ENCODE peak calls at places on chromosomes 11 and 22, in five cellular contexts. One of them, this sample, is unnamed.

GRCh38 chr11:67056640-67057409 is at the start of gene RHOD:
- DNase-seq in cardiac muscle cell: peak
- DNase-seq in AG04450: no peak
- DNase-seq in progenitor cell of endocrine pancreas: peak
- DNase-seq in glutamatergic neuron: peak
- DNase-seq in this sample: peak

GRCh38 chr11:67045314-67045713 is 11.3 kb upstream of the RHOD start:
- DNase-seq in AG04450: peak
- DNase-seq in glutamatergic neuron: no peak
- DNase-seq in progenitor cell of endocrine pancreas: no peak
- DNase-seq in cardiac muscle cell: no peak
- DNase-seq in this sample: no peak

GRCh38 chr11:122697636-122698167 is 42.2 kb downstream of the UBASH3B start:
- DNase-seq in progenitor cell of endocrine pancreas: no peak
- DNase-seq in glutamatergic neuron: no peak
- DNase-seq in cardiac muscle cell: no peak
- DNase-seq in AG04450: no peak
- DNase-seq in this sample: no peak

GRCh38 chr11:12269446-12270214 is 107.7 kb upstream of the PARVA start:
- DNase-seq in progenitor cell of endocrine pancreas: no peak
- DNase-seq in glutamatergic neuron: no peak
- DNase-seq in cardiac muscle cell: no peak
- DNase-seq in AG04450: no peak
- DNase-seq in this sample: no peak

GRCh38 chr11:73366265-73366610 is 10.0 kb upstream of the RELT start:
- DNase-seq in AG04450: no peak
- DNase-seq in cardiac muscle cell: no peak
- DNase-seq in progenitor cell of endocrine pancreas: no peak
- DNase-seq in glutamatergic neuron: no peak
- DNase-seq in this sample: no peak

GRCh38 chr11:86369668-86370067 is 5.0 kb upstream of the CCDC81 start:
- DNase-seq in cardiac muscle cell: no peak
- DNase-seq in glutamatergic neuron: no peak
- DNase-seq in progenitor cell of endocrine pancreas: no peak
- DNase-seq in AG04450: no peak
- DNase-seq in this sample: no peak

GRCh38 chr22:36746571-36746970 is 29.3 kb downstream of the IFT27 start:
- DNase-seq in AG04450: no peak
- DNase-seq in glutamatergic neuron: no peak
- DNase-seq in cardiac muscle cell: no peak
- DNase-seq in progenitor cell of endocrine pancreas: no peak
- DNase-seq in this sample: no peak

GRCh38 chr11:121249039-121249663 is 43.4 kb upstream of the SC5D start:
- DNase-seq in glutamatergic neuron: no peak
- DNase-seq in AG04450: no peak
- DNase-seq in progenitor cell of endocrine pancreas: no peak
- DNase-seq in cardiac muscle cell: peak
- DNase-seq in this sample: no peak

GRCh38 chr11:99519095-99519494 is 498.3 kb downstream of the CNTN5 start:
- DNase-seq in AG04450: no peak
- DNase-seq in cardiac muscle cell: no peak
- DNase-seq in progenitor cell of endocrine pancreas: no peak
- DNase-seq in glutamatergic neuron: no peak
- DNase-seq in this sample: no peak

GRCh38 chr11:46345881-46346484 is 1.3 kb upstream of the DGKZ start:
- DNase-seq in progenitor cell of endocrine pancreas: no peak
- DNase-seq in AG04450: no peak
- DNase-seq in cardiac muscle cell: no peak
- DNase-seq in glutamatergic neuron: no peak
- DNase-seq in this sample: no peak

GRCh38 chr11:65645710-65646109 is 7.8 kb downstream of the SIPA1 start:
- DNase-seq in AG04450: no peak
- DNase-seq in glutamatergic neuron: no peak
- DNase-seq in cardiac muscle cell: no peak
- DNase-seq in progenitor cell of endocrine pancreas: no peak
- DNase-seq in this sample: no peak

GRCh38 chr11:35146074-35146521 is 7.1 kb downstream of the CD44 start:
- DNase-seq in AG04450: no peak
- DNase-seq in progenitor cell of endocrine pancreas: no peak
- DNase-seq in glutamatergic neuron: no peak
- DNase-seq in cardiac muscle cell: no peak
- DNase-seq in this sample: no peak

GRCh38 chr11:6646631-6647281 is 8.9 kb downstream of the DCHS1 start:
- DNase-seq in AG04450: no peak
- DNase-seq in cardiac muscle cell: no peak
- DNase-seq in progenitor cell of endocrine pancreas: no peak
- DNase-seq in glutamatergic neuron: no peak
- DNase-seq in this sample: peak

GRCh38 chr22:46499798-46500174 is 37.6 kb downstream of the CELSR1 start:
- DNase-seq in progenitor cell of endocrine pancreas: no peak
- DNase-seq in cardiac muscle cell: no peak
- DNase-seq in glutamatergic neuron: no peak
- DNase-seq in AG04450: no peak
- DNase-seq in this sample: no peak

GRCh38 chr11:95148938-95149337 is 59.3 kb downstream of the ENDOD1 start:
- DNase-seq in AG04450: no peak
- DNase-seq in cardiac muscle cell: no peak
- DNase-seq in progenitor cell of endocrine pancreas: no peak
- DNase-seq in glutamatergic neuron: no peak
- DNase-seq in this sample: no peak

GRCh38 chr11:69138265-69138664 is 17.5 kb upstream of the SMIM38 start:
- DNase-seq in AG04450: no peak
- DNase-seq in progenitor cell of endocrine pancreas: no peak
- DNase-seq in cardiac muscle cell: no peak
- DNase-seq in glutamatergic neuron: no peak
- DNase-seq in this sample: no peak

GRCh38 chr11:113563766-113564165 is 88.6 kb upstream of the DRD2 start:
- DNase-seq in AG04450: no peak
- DNase-seq in cardiac muscle cell: no peak
- DNase-seq in glutamatergic neuron: no peak
- DNase-seq in progenitor cell of endocrine pancreas: no peak
- DNase-seq in this sample: no peak

GRCh38 chr11:69364901-69365300 is 70.9 kb downstream of the MYEOV start:
- DNase-seq in glutamatergic neuron: no peak
- DNase-seq in cardiac muscle cell: no peak
- DNase-seq in AG04450: no peak
- DNase-seq in progenitor cell of endocrine pancreas: no peak
- DNase-seq in this sample: no peak

GRCh38 chr11:96306933-96307747 is 35.9 kb downstream of the MAML2 start:
- DNase-seq in AG04450: peak
- DNase-seq in glutamatergic neuron: no peak
- DNase-seq in cardiac muscle cell: peak
- DNase-seq in progenitor cell of endocrine pancreas: no peak
- DNase-seq in this sample: no peak

GRCh38 chr11:78828582-78829520 is 254.2 kb upstream of the NARS2 start:
- DNase-seq in cardiac muscle cell: no peak
- DNase-seq in glutamatergic neuron: no peak
- DNase-seq in AG04450: no peak
- DNase-seq in progenitor cell of endocrine pancreas: no peak
- DNase-seq in this sample: no peak

GRCh38 chr11:124475265-124475664 is 29.8 kb upstream of the OR8B8 start:
- DNase-seq in AG04450: no peak
- DNase-seq in cardiac muscle cell: no peak
- DNase-seq in glutamatergic neuron: no peak
- DNase-seq in progenitor cell of endocrine pancreas: no peak
- DNase-seq in this sample: no peak

GRCh38 chr11:33292306-33292705 is 35.1 kb downstream of the HIPK3 start:
- DNase-seq in AG04450: no peak
- DNase-seq in glutamatergic neuron: no peak
- DNase-seq in progenitor cell of endocrine pancreas: no peak
- DNase-seq in cardiac muscle cell: peak
- DNase-seq in this sample: no peak

DNA sequence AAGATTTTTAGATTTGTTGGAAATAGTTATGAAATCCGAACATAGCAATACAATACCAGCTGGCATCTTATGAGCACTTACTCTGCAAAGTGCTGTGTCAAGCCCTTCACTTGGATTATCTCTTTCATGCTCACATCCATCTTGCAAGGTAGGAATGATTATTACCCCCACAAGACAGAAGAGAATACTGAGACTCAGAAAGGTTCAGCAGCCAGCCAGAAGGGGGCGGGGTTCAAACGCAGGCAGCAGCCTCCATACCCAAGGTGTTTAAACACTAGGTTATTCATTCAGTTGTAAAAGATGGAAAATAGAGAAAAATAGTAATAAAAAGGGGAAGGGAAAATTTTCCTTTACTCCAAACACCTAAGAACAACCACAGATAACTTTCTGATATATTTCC is 158.5 kb downstream of the CCDC34 start:
- DNase-seq in cardiac muscle cell: no peak
- DNase-seq in glutamatergic neuron: peak
- DNase-seq in AG04450: no peak
- DNase-seq in progenitor cell of endocrine pancreas: no peak
- DNase-seq in this sample: no peak
- TF ChIP-seq CTCF in cardiac muscle cell: no peak
- TF ChIP-seq CTCF in glutamatergic neuron: peak
- TF ChIP-seq CTCF in AG04450: peak
- TF ChIP-seq CTCF in progenitor cell of endocrine pancreas: peak
- TF ChIP-seq CTCF in this sample: no peak

GRCh38 chr11:83836883-83837654 is 550.9 kb upstream of the CCDC90B start:
- DNase-seq in cardiac muscle cell: peak
- DNase-seq in progenitor cell of endocrine pancreas: peak
- DNase-seq in glutamatergic neuron: peak
- DNase-seq in AG04450: no peak
- DNase-seq in this sample: no peak
- TF ChIP-seq CTCF in cardiac muscle cell: peak
- TF ChIP-seq CTCF in progenitor cell of endocrine pancreas: peak
- TF ChIP-seq CTCF in glutamatergic neuron: peak
- TF ChIP-seq CTCF in AG04450: peak
- TF ChIP-seq CTCF in this sample: no peak

GRCh38 chr22:40732996-40733292 is 53.7 kb downstream of the MCHR1 start:
- DNase-seq in cardiac muscle cell: no peak
- DNase-seq in AG04450: no peak
- DNase-seq in glutamatergic neuron: no peak
- DNase-seq in progenitor cell of endocrine pancreas: no peak
- DNase-seq in this sample: no peak
- TF ChIP-seq CTCF in cardiac muscle cell: no peak
- TF ChIP-seq CTCF in AG04450: no peak
- TF ChIP-seq CTCF in glutamatergic neuron: no peak
- TF ChIP-seq CTCF in progenitor cell of endocrine pancreas: no peak
- TF ChIP-seq CTCF in this sample: no peak

DNA sequence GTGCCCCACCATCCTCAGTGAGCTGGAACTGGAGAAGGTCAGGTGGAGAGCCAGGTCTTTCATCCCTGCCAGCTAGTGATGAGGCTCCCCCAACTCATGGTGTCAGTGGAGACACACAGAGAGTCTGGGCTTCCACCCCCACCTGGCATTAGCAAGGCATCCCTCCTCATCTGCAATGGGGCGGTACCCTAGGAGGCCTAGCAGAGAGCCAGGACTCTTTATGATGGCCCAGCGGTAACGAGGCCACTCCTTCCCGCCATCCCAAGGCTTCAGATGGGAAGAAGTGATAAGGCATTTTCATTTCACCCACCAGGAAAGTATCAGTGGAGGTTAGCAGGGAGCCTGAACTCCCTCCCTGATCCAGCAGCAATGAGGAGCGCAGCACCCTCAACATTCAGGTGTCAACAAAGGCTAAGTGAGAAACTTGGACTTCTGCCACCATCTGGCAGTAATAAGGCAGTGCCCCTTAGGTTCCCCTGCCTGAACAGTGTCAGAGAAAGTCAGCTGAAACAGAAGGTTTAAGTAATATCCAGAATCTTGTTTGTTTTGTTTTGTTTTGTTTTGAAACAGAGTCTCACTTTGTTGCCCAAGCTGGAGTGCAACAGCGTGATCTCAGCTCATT is 40.5 kb upstream of the FBLN1 start:
- DNase-seq in cardiac muscle cell: peak
- DNase-seq in AG04450: no peak
- DNase-seq in progenitor cell of endocrine pancreas: no peak
- DNase-seq in glutamatergic neuron: no peak
- DNase-seq in this sample: no peak
- TF ChIP-seq CTCF in cardiac muscle cell: no peak
- TF ChIP-seq CTCF in AG04450: no peak
- TF ChIP-seq CTCF in progenitor cell of endocrine pancreas: peak
- TF ChIP-seq CTCF in glutamatergic neuron: no peak
- TF ChIP-seq CTCF in this sample: no peak

GRCh38 chr11:9590717-9591116 is 17.2 kb downstream of the WEE1 start:
- DNase-seq in glutamatergic neuron: no peak
- DNase-seq in AG04450: no peak
- DNase-seq in progenitor cell of endocrine pancreas: no peak
- DNase-seq in cardiac muscle cell: no peak
- DNase-seq in this sample: no peak
- TF ChIP-seq CTCF in glutamatergic neuron: no peak
- TF ChIP-seq CTCF in AG04450: no peak
- TF ChIP-seq CTCF in progenitor cell of endocrine pancreas: no peak
- TF ChIP-seq CTCF in cardiac muscle cell: no peak
- TF ChIP-seq CTCF in this sample: no peak

This sample was measured in activated B cell treated with CpG ODN at 0.5 μM for 24 hours.